ENCODE peak calls at places on chromosomes 5 and 9, in five cellular contexts. J is sigmoid colon, V is GM23338, H is cardiac muscle cell, G is BE2C. B is an unnamed sample.

GRCh38 chr9:105088088-105088487 is 156.4 kb upstream of the SLC44A1 start:
- DNase-seq in J (no peak), V (no peak), H (no peak), G (no peak), B (no peak)

GRCh38 chr5:3237276-3237868 is 358.3 kb upstream of the IRX1 start:
- DNase-seq in J (no peak), V (no peak), H (no peak), G (no peak), B (peak; percentile 25)

GRCh38 chr5:167381457-167381856 is 910.0 kb upstream of the WWC1 start:
- DNase-seq in J (no peak), V (no peak), H (no peak), G (no peak), B (no peak)

GRCh38 chr5:99037668-99038067 is 108.9 kb upstream of the CHD1 start:
- DNase-seq in J (no peak), V (peak; percentile 18), H (no peak), G (no peak), B (no peak)

GRCh38 chr9:88308831-88309230 is 79.4 kb upstream of the SPIN1 start:
- DNase-seq in J (no peak), V (no peak), H (no peak), G (no peak), B (no peak)

GRCh38 chr9:5635390-5635789 is 6.5 kb downstream of the RIC1 start:
- DNase-seq in J (no peak), V (no peak), H (no peak), G (no peak), B (no peak)

GRCh38 chr5:117943521-117943920 is 1044.8 kb downstream of the DTWD2 start:
- DNase-seq in J (no peak), V (no peak), H (no peak), G (no peak), B (no peak)

GRCh38 chr5:53416144-53416730 is 64.2 kb upstream of the FST start:
- DNase-seq in J (no peak), V (no peak), H (no peak), G (no peak), B (no peak)

GRCh38 chr5:135243194-135244191 is 155.5 kb downstream of the MACROH2A1 start:
- DNase-seq in J (peak; percentile 97), V (no peak), H (no peak), G (peak; percentile 90), B (no peak)

GRCh38 chr5:149733129-149733900 is 3.2 kb downstream of the PPARGC1B start:
- DNase-seq in J (no peak), V (no peak), H (no peak), G (no peak), B (no peak)

GRCh38 chr9:21434202-21435014 is 5.8 kb upstream of the IFNA1 start:
- DNase-seq in J (no peak), V (peak; percentile 92), H (peak; percentile 70), G (peak; percentile 59), B (no peak)

GRCh38 chr9:124392855-124393460 is 22.3 kb downstream of the PSMB7 start:
- DNase-seq in J (no peak), V (peak; percentile 74), H (peak; percentile 42), G (peak; percentile 68), B (no peak)

GRCh38 chr5:137385064-137385463 is 114.1 kb downstream of the SPOCK1 start:
- DNase-seq in J (no peak), V (no peak), H (no peak), G (no peak), B (no peak)

GRCh38 chr5:172380992-172381643 is 73.2 kb downstream of the SH3PXD2B start:
- DNase-seq in J (peak; percentile 93), V (no peak), H (no peak), G (peak; percentile 86), B (no peak)

GRCh38 chr5:54753034-54753433 is 232.4 kb downstream of the ESM1 start:
- DNase-seq in J (no peak), V (no peak), H (no peak), G (no peak), B (no peak)

GRCh38 chr5:146825033-146825432 is 53.5 kb downstream of the PPP2R2B start:
- DNase-seq in J (no peak), V (peak; percentile 79), H (peak; percentile 85), G (no peak), B (no peak)

GRCh38 chr5:146818790-146819189 is 59.8 kb downstream of the PPP2R2B start:
- DNase-seq in J (no peak), V (no peak), H (no peak), G (no peak), B (no peak)

GRCh38 chr5:146817973-146818372 is 60.6 kb downstream of the PPP2R2B start:
- DNase-seq in J (no peak), V (no peak), H (no peak), G (no peak), B (no peak)

GRCh38 chr5:146816775-146817387 is 61.7 kb downstream of the PPP2R2B start:
- DNase-seq in J (no peak), V (peak; percentile 52), H (no peak), G (no peak), B (no peak)

GRCh38 chr5:146820987-146821386 is 57.6 kb downstream of the PPP2R2B start:
- DNase-seq in J (no peak), V (no peak), H (no peak), G (no peak), B (no peak)
- TF ChIP-seq CTCF in J (no peak), V (no peak), H (no peak), G (no peak), B (no peak)

DNA sequence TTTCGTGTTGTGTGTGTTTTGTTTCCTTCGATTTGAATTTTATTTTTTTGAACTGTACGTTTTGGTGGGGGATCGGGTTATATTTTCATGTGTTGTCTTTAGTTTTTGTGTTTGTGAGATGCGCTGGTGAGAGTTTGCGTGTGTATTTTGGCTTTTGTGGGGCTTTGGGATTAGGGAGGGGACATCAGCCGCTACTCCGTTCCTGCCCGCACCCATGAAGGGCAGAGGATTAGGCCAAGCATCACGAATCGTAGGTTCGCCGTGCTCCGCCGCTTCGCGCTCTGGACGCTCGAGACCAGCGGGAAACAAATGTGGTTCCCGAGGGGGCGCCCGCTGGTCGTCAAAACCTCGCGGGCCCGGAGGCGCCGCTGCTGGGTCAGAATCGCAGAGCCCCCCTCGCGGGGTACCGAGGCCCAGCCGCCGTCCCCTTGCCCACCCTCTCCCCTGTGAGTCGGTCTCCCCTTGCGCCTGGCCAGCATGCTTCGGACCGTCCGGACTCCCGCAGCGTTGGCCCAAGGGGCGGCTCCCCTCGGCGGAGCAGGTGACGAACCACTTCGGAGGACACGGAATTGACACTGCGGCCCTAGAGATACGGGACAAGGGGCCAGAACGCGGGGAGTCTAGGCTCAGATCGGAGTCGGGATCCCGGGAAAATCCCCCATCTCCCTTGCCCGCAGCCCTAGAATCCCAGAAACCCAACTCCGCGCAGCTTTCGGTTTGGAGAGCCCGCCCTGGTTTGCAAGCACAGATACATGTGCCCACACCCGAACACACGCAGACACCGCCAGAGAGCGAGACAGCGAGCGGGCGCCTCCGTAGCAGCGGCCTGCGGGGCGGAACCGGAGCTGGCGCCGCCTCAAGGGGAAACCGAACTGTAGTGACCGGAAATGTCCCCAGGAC is 2.4 kb upstream of the PAX5 start:
- DNase-seq in J (no peak), V (peak; percentile 53), H (peak; percentile 58), G (peak; percentile 51), B (no peak)
- TF ChIP-seq CTCF in J (no peak), V (no peak), H (no peak), G (no peak), B (no peak)

DNA sequence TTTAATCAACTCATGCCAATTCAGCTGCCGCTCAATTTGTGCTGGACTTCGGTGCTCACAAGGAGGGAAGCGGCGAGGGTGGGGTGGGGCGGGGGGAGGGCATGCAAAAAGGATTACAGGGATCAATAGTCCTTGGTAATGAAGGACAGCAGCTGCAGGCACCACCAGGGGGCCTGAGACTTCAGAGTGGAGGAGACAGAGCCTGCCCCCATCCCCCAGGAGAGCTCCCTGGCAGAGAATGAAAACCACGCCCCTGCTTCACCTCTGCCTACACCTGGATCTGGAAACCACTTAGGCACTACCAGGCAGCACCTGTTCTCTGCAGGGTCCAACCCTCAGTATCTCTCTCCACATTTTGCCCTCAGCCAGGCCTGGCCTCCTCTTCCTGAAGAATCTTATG is 155.6 kb downstream of the TRIM32 start:
- DNase-seq in J (no peak), V (peak; percentile 86), H (no peak), G (no peak), B (no peak)
- TF ChIP-seq CTCF in J (no peak), V (peak; percentile 36), H (no peak), G (peak; percentile 21), B (no peak)

GRCh38 chr5:144566747-144567415 is 396.2 kb downstream of the KCTD16 start:
- DNase-seq in J (no peak), V (peak; percentile 59), H (no peak), G (no peak), B (no peak)

DNA sequence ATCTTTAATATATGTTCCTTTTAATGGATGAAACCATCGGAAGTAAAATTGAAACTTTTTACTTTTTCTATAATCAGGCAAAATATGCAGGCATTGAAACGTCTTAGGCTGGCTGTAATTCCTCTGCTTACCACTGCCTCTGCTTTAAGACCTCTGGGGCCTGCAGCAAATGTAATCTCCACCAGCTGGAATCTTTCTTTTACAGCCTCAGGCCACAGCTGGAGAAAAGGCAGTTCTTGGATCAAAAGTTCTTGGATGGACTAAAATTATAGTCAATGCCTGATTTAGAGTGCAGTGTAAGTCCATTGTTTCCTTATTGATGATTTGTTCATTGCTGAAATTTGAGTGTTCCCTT is 396.7 kb downstream of the KCTD16 start:
- DNase-seq in J (no peak), V (peak; percentile 28), H (no peak), G (no peak), B (no peak)
- TF ChIP-seq CTCF in J (no peak), V (no peak), H (no peak), G (no peak), B (no peak)

GRCh38 chr5:131005963-131006684 is 158.9 kb downstream of the HINT1 start:
- DNase-seq in J (no peak), V (peak; percentile 47), H (peak; percentile 5), G (no peak), B (no peak)
- TF ChIP-seq CTCF in J (no peak), V (peak; percentile 56), H (no peak), G (no peak), B (no peak)

B was measured in lung.